ENCODE peak calls at places on chromosomes 7 and 10, in six cellular contexts. One of them, this sample, is unnamed. For H3K4me1, the result is how much of the 10 kb centered on the place peaks cover.

GRCh38 chr10:103500481-103500880 is 7.0 kb downstream of the NEURL1 start:
- DNase-seq in transverse colon: no peak
- DNase-seq in OCI-LY7: no peak
- DNase-seq in left lung: no peak
- DNase-seq in A549: no peak
- DNase-seq in adrenal gland: no peak
- DNase-seq in this sample: no peak

GRCh38 chr10:42754155-42755027 is 28.2 kb upstream of the BMS1 start:
- DNase-seq in transverse colon: no peak
- DNase-seq in OCI-LY7: no peak
- DNase-seq in left lung: no peak
- DNase-seq in A549: no peak
- DNase-seq in adrenal gland: no peak
- DNase-seq in this sample: peak

GRCh38 chr10:28850784-28851183 is 173.5 kb downstream of the BAMBI start:
- DNase-seq in transverse colon: no peak
- DNase-seq in OCI-LY7: no peak
- DNase-seq in left lung: no peak
- DNase-seq in A549: no peak
- DNase-seq in adrenal gland: no peak
- DNase-seq in this sample: no peak

GRCh38 chr7:23235688-23236280 is 10.8 kb upstream of the GPNMB start:
- DNase-seq in transverse colon: no peak
- DNase-seq in OCI-LY7: no peak
- DNase-seq in left lung: no peak
- DNase-seq in A549: peak
- DNase-seq in adrenal gland: peak
- DNase-seq in this sample: no peak

GRCh38 chr10:47412869-47413268 is 28.8 kb upstream of the ZNF488 start:
- DNase-seq in transverse colon: no peak
- DNase-seq in OCI-LY7: no peak
- DNase-seq in left lung: no peak
- DNase-seq in A549: peak
- DNase-seq in adrenal gland: no peak
- DNase-seq in this sample: no peak

GRCh38 chr7:94635687-94636086 is 20.2 kb downstream of the SGCE start:
- DNase-seq in transverse colon: no peak
- DNase-seq in OCI-LY7: no peak
- DNase-seq in left lung: no peak
- DNase-seq in A549: no peak
- DNase-seq in adrenal gland: no peak
- DNase-seq in this sample: no peak

GRCh38 chr7:137882261-137882668 is 35.5 kb upstream of the DGKI start:
- DNase-seq in transverse colon: no peak
- DNase-seq in OCI-LY7: no peak
- DNase-seq in left lung: peak
- DNase-seq in A549: peak
- DNase-seq in adrenal gland: peak
- DNase-seq in this sample: no peak

GRCh38 chr7:29926216-29926615 is 63.4 kb downstream of the SCRN1 start:
- DNase-seq in transverse colon: no peak
- DNase-seq in OCI-LY7: no peak
- DNase-seq in left lung: no peak
- DNase-seq in A549: no peak
- DNase-seq in adrenal gland: no peak
- DNase-seq in this sample: no peak

GRCh38 chr7:82362129-82362528 is 81.4 kb downstream of the CACNA2D1 start:
- DNase-seq in transverse colon: no peak
- DNase-seq in OCI-LY7: no peak
- DNase-seq in left lung: no peak
- DNase-seq in A549: no peak
- DNase-seq in adrenal gland: no peak
- DNase-seq in this sample: no peak

GRCh38 chr7:26279405-26279804 is 12.3 kb upstream of the SNX10 start:
- DNase-seq in transverse colon: no peak
- DNase-seq in OCI-LY7: no peak
- DNase-seq in left lung: no peak
- DNase-seq in A549: peak
- DNase-seq in adrenal gland: peak
- DNase-seq in this sample: no peak

GRCh38 chr10:10792681-10793080 is 225.0 kb upstream of the CELF2 start:
- DNase-seq in transverse colon: no peak
- DNase-seq in OCI-LY7: no peak
- DNase-seq in left lung: no peak
- DNase-seq in A549: no peak
- DNase-seq in adrenal gland: no peak
- DNase-seq in this sample: no peak

GRCh38 chr10:62885656-62886461 is 69.7 kb upstream of the EGR2 start:
- DNase-seq in transverse colon: no peak
- DNase-seq in OCI-LY7: no peak
- DNase-seq in left lung: peak
- DNase-seq in A549: peak
- DNase-seq in adrenal gland: no peak
- DNase-seq in this sample: no peak

GRCh38 chr7:36032362-36032818 is 120.7 kb upstream of the EEPD1 start:
- DNase-seq in transverse colon: no peak
- DNase-seq in OCI-LY7: no peak
- DNase-seq in left lung: no peak
- DNase-seq in A549: peak
- DNase-seq in adrenal gland: no peak
- DNase-seq in this sample: no peak

DNA sequence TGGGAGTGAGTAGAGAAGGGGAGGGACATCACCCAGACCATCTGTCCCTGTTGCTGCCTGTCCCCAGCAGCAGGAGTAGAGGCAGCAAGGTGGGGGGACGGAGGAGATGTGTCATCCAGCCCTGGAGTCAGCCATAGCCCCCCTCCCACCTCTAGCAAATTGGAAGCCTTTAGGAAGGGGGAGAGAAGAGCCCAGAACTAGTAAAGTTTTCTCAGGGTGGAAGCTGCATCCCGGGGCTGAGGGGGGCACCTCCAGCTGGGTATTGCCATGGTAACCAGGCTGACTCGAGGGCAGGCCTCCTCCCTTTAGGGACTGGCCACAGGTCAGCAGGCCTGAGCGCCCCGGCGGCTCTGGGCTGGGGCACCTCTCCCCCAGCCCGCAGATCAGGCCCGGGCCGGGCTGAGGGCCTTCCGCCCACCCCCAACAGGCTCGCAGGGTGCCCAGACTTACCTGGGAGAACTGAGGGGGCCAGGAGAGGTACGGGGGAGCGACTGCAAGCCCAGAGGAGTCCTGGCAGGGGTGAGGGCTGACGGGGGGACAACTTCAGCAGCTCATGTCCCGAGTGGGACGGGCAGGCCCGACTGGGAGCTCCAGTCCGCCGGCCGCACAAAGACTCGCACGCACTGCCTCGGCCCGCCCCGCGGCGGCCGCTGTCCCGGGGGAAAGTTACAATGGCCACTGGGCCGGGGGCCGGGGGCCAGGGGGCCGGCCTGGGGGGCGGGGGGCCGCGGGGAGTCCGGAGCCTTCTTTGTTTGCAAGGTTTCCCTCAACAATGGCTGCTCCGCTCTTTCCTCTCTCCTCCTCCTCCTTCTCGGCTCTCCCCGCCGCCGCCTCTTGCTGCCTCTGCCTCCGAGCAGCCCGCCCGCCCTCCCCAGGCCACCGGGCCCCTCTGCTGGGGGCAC is 6.0 kb downstream of the LDB1 start:
- DNase-seq in transverse colon: peak
- DNase-seq in OCI-LY7: no peak
- DNase-seq in left lung: peak
- DNase-seq in A549: no peak
- DNase-seq in adrenal gland: peak
- DNase-seq in this sample: peak
- H3K4me1 ChIP-seq in transverse colon: half or more
- H3K4me1 ChIP-seq in OCI-LY7: half or more
- H3K4me1 ChIP-seq in left lung: half or more
- H3K4me1 ChIP-seq in A549: half or more
- H3K4me1 ChIP-seq in adrenal gland: half or more
- H3K4me1 ChIP-seq in this sample: under half

GRCh38 chr10:113213041-113213440 is 263.0 kb downstream of the TCF7L2 start:
- DNase-seq in transverse colon: no peak
- DNase-seq in OCI-LY7: no peak
- DNase-seq in left lung: no peak
- DNase-seq in A549: no peak
- DNase-seq in adrenal gland: no peak
- DNase-seq in this sample: no peak

GRCh38 chr10:113221756-113222168 is 271.7 kb downstream of the TCF7L2 start:
- DNase-seq in transverse colon: no peak
- DNase-seq in OCI-LY7: no peak
- DNase-seq in left lung: no peak
- DNase-seq in A549: peak
- DNase-seq in adrenal gland: no peak
- DNase-seq in this sample: no peak

GRCh38 chr10:113214331-113214730 is 264.3 kb downstream of the TCF7L2 start:
- DNase-seq in transverse colon: no peak
- DNase-seq in OCI-LY7: no peak
- DNase-seq in left lung: no peak
- DNase-seq in A549: no peak
- DNase-seq in adrenal gland: no peak
- DNase-seq in this sample: no peak

GRCh38 chr10:113219446-113219845 is 269.4 kb downstream of the TCF7L2 start:
- DNase-seq in transverse colon: no peak
- DNase-seq in OCI-LY7: no peak
- DNase-seq in left lung: no peak
- DNase-seq in A549: no peak
- DNase-seq in adrenal gland: no peak
- DNase-seq in this sample: no peak

GRCh38 chr10:113216068-113216467 is 266.0 kb downstream of the TCF7L2 start:
- DNase-seq in transverse colon: no peak
- DNase-seq in OCI-LY7: no peak
- DNase-seq in left lung: no peak
- DNase-seq in A549: peak
- DNase-seq in adrenal gland: no peak
- DNase-seq in this sample: no peak
- TF ChIP-seq CTCF in transverse colon: no peak
- TF ChIP-seq CTCF in OCI-LY7: no peak
- TF ChIP-seq CTCF in left lung: no peak
- TF ChIP-seq CTCF in A549: peak
- TF ChIP-seq CTCF in adrenal gland: no peak
- TF ChIP-seq CTCF in this sample: peak

GRCh38 chr7:135977742-135978066 is 545 bp upstream of the MTPN start:
- DNase-seq in transverse colon: no peak
- DNase-seq in OCI-LY7: no peak
- DNase-seq in left lung: no peak
- DNase-seq in A549: peak
- DNase-seq in adrenal gland: no peak
- DNase-seq in this sample: no peak
- H3K4me1 ChIP-seq in transverse colon: half or more
- H3K4me1 ChIP-seq in OCI-LY7: half or more
- H3K4me1 ChIP-seq in left lung: under half
- H3K4me1 ChIP-seq in A549: under half
- H3K4me1 ChIP-seq in adrenal gland: under half
- H3K4me1 ChIP-seq in this sample: under half

GRCh38 chr10:1472605-1473004 is 264.7 kb downstream of the ADARB2 start:
- DNase-seq in transverse colon: no peak
- DNase-seq in OCI-LY7: no peak
- DNase-seq in left lung: no peak
- DNase-seq in A549: no peak
- DNase-seq in adrenal gland: no peak
- DNase-seq in this sample: no peak
- TF ChIP-seq CTCF in transverse colon: no peak
- TF ChIP-seq CTCF in OCI-LY7: no peak
- TF ChIP-seq CTCF in left lung: no peak
- TF ChIP-seq CTCF in A549: no peak
- TF ChIP-seq CTCF in adrenal gland: no peak
- TF ChIP-seq CTCF in this sample: no peak

GRCh38 chr10:88071814-88072380 is 208.5 kb downstream of the PTEN start:
- DNase-seq in transverse colon: no peak
- DNase-seq in OCI-LY7: peak
- DNase-seq in left lung: no peak
- DNase-seq in A549: no peak
- DNase-seq in adrenal gland: no peak
- DNase-seq in this sample: no peak

GRCh38 chr10:88066876-88067275 is 203.5 kb downstream of the PTEN start:
- DNase-seq in transverse colon: no peak
- DNase-seq in OCI-LY7: peak
- DNase-seq in left lung: no peak
- DNase-seq in A549: no peak
- DNase-seq in adrenal gland: no peak
- DNase-seq in this sample: no peak

GRCh38 chr10:88066319-88066718 is 202.9 kb downstream of the PTEN start:
- DNase-seq in transverse colon: no peak
- DNase-seq in OCI-LY7: no peak
- DNase-seq in left lung: no peak
- DNase-seq in A549: no peak
- DNase-seq in adrenal gland: no peak
- DNase-seq in this sample: no peak

GRCh38 chr10:88070080-88070880 is 206.9 kb downstream of the PTEN start:
- DNase-seq in transverse colon: no peak
- DNase-seq in OCI-LY7: peak
- DNase-seq in left lung: no peak
- DNase-seq in A549: peak
- DNase-seq in adrenal gland: no peak
- DNase-seq in this sample: peak

GRCh38 chr10:88069338-88069737 is 205.9 kb downstream of the PTEN start:
- DNase-seq in transverse colon: no peak
- DNase-seq in OCI-LY7: no peak
- DNase-seq in left lung: no peak
- DNase-seq in A549: no peak
- DNase-seq in adrenal gland: no peak
- DNase-seq in this sample: no peak
- H3K4me1 ChIP-seq in transverse colon: under half
- H3K4me1 ChIP-seq in OCI-LY7: half or more
- H3K4me1 ChIP-seq in left lung: under half
- H3K4me1 ChIP-seq in A549: under half
- H3K4me1 ChIP-seq in adrenal gland: under half
- H3K4me1 ChIP-seq in this sample: under half

DNA sequence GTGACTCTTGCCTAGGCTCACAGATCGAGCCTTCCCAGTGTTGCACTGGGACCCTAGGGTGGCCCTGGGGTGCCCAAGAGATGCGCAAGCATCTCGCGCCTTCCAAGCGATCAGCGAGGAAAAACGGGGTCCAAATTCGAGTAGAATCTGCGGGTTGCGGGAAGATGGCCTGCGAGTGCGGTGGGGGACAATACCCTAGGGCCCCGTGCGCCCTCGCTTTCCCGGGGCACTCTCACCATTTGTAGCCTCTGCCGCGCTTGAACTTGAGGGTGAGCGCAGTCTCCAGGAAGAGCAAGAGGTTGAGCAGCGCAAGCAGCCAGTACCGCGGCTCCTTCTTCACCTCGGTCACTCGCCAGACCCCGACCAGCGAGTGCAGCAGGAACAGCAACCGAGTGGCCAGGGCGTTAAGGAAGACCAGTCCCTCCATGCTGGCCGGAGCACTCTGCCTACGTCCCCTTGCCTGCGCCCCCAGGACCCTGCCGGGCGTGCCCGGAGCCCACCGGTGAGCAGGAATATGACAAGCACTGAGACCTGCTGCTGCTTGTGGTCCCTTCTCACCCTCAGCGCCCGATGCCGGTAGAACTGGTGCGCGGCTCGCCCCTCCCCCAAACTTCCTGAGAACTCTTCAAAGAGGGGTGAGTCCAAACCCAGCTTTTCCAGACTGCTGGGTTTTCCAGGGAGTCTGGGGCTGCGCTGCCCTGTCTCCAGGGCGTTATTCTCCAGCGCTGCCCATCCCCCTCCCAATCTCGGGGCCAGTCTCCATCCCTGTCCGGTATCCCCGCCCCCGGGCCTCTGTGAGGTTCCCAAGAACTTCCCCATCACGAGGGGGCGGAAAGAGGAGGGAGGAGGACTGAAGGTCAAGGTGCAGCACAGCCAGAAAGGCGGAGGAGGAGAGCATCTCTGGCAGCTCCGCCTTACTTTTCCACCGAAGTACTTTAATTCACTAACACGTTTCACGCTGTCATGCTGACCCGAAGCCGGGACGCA is at the start of gene TMEM26:
- DNase-seq in transverse colon: peak
- DNase-seq in OCI-LY7: no peak
- DNase-seq in left lung: peak
- DNase-seq in A549: peak
- DNase-seq in adrenal gland: peak
- DNase-seq in this sample: no peak
- TF ChIP-seq CTCF in transverse colon: no peak
- TF ChIP-seq CTCF in OCI-LY7: no peak
- TF ChIP-seq CTCF in left lung: no peak
- TF ChIP-seq CTCF in A549: no peak
- TF ChIP-seq CTCF in adrenal gland: no peak
- TF ChIP-seq CTCF in this sample: no peak